ENCODE peak calls at places on chromosomes 16 and 17, in six cellular contexts. R is SW 1271, V is activated T-helper 1 cell treated with Interleukin-2 at 50 U/mL for 16 hours, X is HepG2, Y is NCI-H460, U is ascending aorta. G is an unnamed sample.

GRCh38 chr17:78133971-78134898 is 3.7 kb downstream of the TMC8 start:
- DNase-seq in R (no peak), V (peak), X (peak), Y (peak), U (no peak), G (no peak)

GRCh38 chr17:39951924-39952664 is 10.7 kb upstream of the GSDMA start:
- DNase-seq in R (no peak), V (no peak), X (no peak), Y (no peak), U (no peak), G (no peak)

GRCh38 chr16:15961060-15961511 is 11.7 kb downstream of the ABCC1 start:
- DNase-seq in R (no peak), V (peak), X (no peak), Y (no peak), U (no peak), G (no peak)

GRCh38 chr17:32772453-32773025 is 104.4 kb downstream of the MYO1D start:
- DNase-seq in R (no peak), V (no peak), X (no peak), Y (no peak), U (no peak), G (no peak)

GRCh38 chr16:15482068-15482747 is 47.8 kb downstream of the BMERB1 start:
- DNase-seq in R (peak), V (no peak), X (peak), Y (peak), U (no peak), G (peak)

GRCh38 chr17:35087731-35088646 is 24.5 kb upstream of the RFFL start:
- DNase-seq in R (no peak), V (no peak), X (peak), Y (peak), U (no peak), G (no peak)

GRCh38 chr16:30901201-30902069 is 5.0 kb downstream of the CTF1 start:
- DNase-seq in R (no peak), V (no peak), X (peak), Y (no peak), U (no peak), G (no peak)

GRCh38 chr16:569445-570254 is at the start of gene PIGQ:
- DNase-seq in R (no peak), V (peak), X (peak), Y (peak), U (no peak), G (no peak)

GRCh38 chr16:30132591-30132990 is 9.6 kb upstream of the MAPK3 start:
- DNase-seq in R (no peak), V (no peak), X (no peak), Y (no peak), U (no peak), G (no peak)

GRCh38 chr16:2079311-2079800 is 31.6 kb downstream of the TSC2 start:
- DNase-seq in R (no peak), V (no peak), X (no peak), Y (no peak), U (no peak), G (no peak)

GRCh38 chr16:67734731-67735201 is 15.7 kb upstream of the GFOD2 start:
- DNase-seq in R (no peak), V (no peak), X (no peak), Y (no peak), U (no peak), G (no peak)

GRCh38 chr17:75996665-75997590 is 3.7 kb upstream of the CDK3 start:
- DNase-seq in R (no peak), V (no peak), X (peak), Y (no peak), U (no peak), G (no peak)

GRCh38 chr17:82277851-82278250 is 4.4 kb upstream of the CSNK1D start:
- DNase-seq in R (no peak), V (no peak), X (no peak), Y (no peak), U (no peak), G (no peak)

GRCh38 chr16:7038475-7038874 is 294.2 kb upstream of the RBFOX1 start:
- DNase-seq in R (no peak), V (no peak), X (no peak), Y (no peak), U (no peak), G (no peak)

GRCh38 chr17:2017274-2017941 is 7.7 kb downstream of the RTN4RL1 start:
- DNase-seq in R (no peak), V (no peak), X (no peak), Y (no peak), U (no peak), G (no peak)

GRCh38 chr17:2704031-2704889 is 7.3 kb downstream of the CLUH start:
- DNase-seq in R (no peak), V (no peak), X (no peak), Y (no peak), U (no peak), G (no peak)

GRCh38 chr16:70151941-70152509 is 21.6 kb upstream of the CLEC18C start:
- DNase-seq in R (no peak), V (no peak), X (no peak), Y (no peak), U (no peak), G (no peak)

GRCh38 chr16:48462146-48462740 is 77.0 kb upstream of the SIAH1 start:
- DNase-seq in R (no peak), V (no peak), X (no peak), Y (peak), U (no peak), G (no peak)

GRCh38 chr17:60602385-60602742 is 2.4 kb downstream of the PPM1D start:
- DNase-seq in R (no peak), V (no peak), X (no peak), Y (no peak), U (no peak), G (no peak)

GRCh38 chr17:27218719-27219488 is 75.0 kb upstream of the WSB1 start:
- DNase-seq in R (no peak), V (no peak), X (no peak), Y (no peak), U (no peak), G (no peak)

GRCh38 chr16:85481206-85481605 is 131.9 kb upstream of the GSE1 start:
- DNase-seq in R (no peak), V (no peak), X (no peak), Y (no peak), U (no peak), G (no peak)

GRCh38 chr17:15038656-15039055 is 226.5 kb downstream of the PMP22 start:
- DNase-seq in R (no peak), V (no peak), X (no peak), Y (no peak), U (no peak), G (peak)

GRCh38 chr17:50133028-50133768 is 3.2 kb upstream of the SAMD14 start:
- DNase-seq in R (no peak), V (no peak), X (peak), Y (no peak), U (peak), G (no peak)

GRCh38 chr17:70871180-70871818 is 702.0 kb downstream of the KCNJ2 start:
- DNase-seq in R (no peak), V (no peak), X (no peak), Y (no peak), U (no peak), G (no peak)

GRCh38 chr17:14745122-14745521 is 444.2 kb downstream of the HS3ST3B1 start:
- DNase-seq in R (no peak), V (no peak), X (no peak), Y (no peak), U (no peak), G (peak)

GRCh38 chr17:2263183-2263954 is 40.2 kb downstream of the SMG6 start:
- DNase-seq in R (no peak), V (no peak), X (no peak), Y (no peak), U (no peak), G (no peak)

GRCh38 chr16:51839697-51840462 is 688.8 kb upstream of the SALL1 start:
- DNase-seq in R (no peak), V (no peak), X (peak), Y (no peak), U (no peak), G (no peak)